ENCODE peak calls at places on chromosome X, in nine cellular contexts. R is K562; H is activated gamma-delta T cell treated with anti-CD3 and anti-CD28 coated beads, Interleukin-2, amount 50 U/mL, for 16 hours; W is T-cell; X is iris pigment epithelial cell; I is NCI-H345; J is effector memory CD8-positive, alpha-beta T cell; C is MCF 10A; U is AG20443. B is an unnamed sample.

GRCh38 chrX:115068896-115069295 is 51.5 kb upstream of the IL13RA2 start:
- DNase-seq in R (no peak), H (no peak), W (no peak), X (no peak), I (no peak), J (no peak), C (no peak), U (no peak), B (no peak)

GRCh38 chrX:30812326-30812725 is 76.7 kb downstream of the TAB3 start:
- DNase-seq in R (no peak), H (no peak), W (no peak), X (no peak), I (no peak), J (no peak), C (no peak), U (no peak), B (no peak)

GRCh38 chrX:155179343-155179997 is 36.8 kb upstream of the VBP1 start:
- DNase-seq in R (peak; percentile 10), H (no peak), W (no peak), X (peak; percentile 2), I (no peak), J (no peak), C (peak; percentile 15), U (no peak), B (no peak)

GRCh38 chrX:71515039-71515398 is 17.9 kb upstream of the OGT start:
- DNase-seq in R (no peak), H (no peak), W (no peak), X (peak; percentile 17), I (no peak), J (no peak), C (no peak), U (peak; percentile 58), B (no peak)

GRCh38 chrX:63418211-63418610 is 67.1 kb upstream of the SPIN4 start:
- DNase-seq in R (no peak), H (no peak), W (no peak), X (no peak), I (no peak), J (no peak), C (no peak), U (no peak), B (no peak)

GRCh38 chrX:131217878-131218486 is 71.1 kb downstream of the IGSF1 start:
- DNase-seq in R (no peak), H (no peak), W (no peak), X (no peak), I (no peak), J (no peak), C (no peak), U (no peak), B (no peak)

GRCh38 chrX:3348191-3348590 is 1.7 kb upstream of the MXRA5 start:
- DNase-seq in R (no peak), H (no peak), W (no peak), X (no peak), I (no peak), J (no peak), C (no peak), U (no peak), B (no peak)

GRCh38 chrX:41086627-41086932 is 1.3 kb downstream of the USP9X start:
- DNase-seq in R (peak; percentile 78), H (peak; percentile 3), W (no peak), X (no peak), I (no peak), J (no peak), C (peak; percentile 62), U (peak; percentile 27), B (no peak)

GRCh38 chrX:261167-261857 is 19.9 kb upstream of the PLCXD1 start:
- DNase-seq in R (peak; percentile 14), H (no peak), W (no peak), X (peak; percentile 28), I (no peak), J (no peak), C (no peak), U (peak; percentile 11), B (no peak)

GRCh38 chrX:81556880-81557279 is 355.0 kb downstream of the SH3BGRL start:
- DNase-seq in R (no peak), H (no peak), W (no peak), X (no peak), I (no peak), J (no peak), C (no peak), U (no peak), B (no peak)

GRCh38 chrX:111052478-111052877 is 43.5 kb upstream of the PAK3 start:
- DNase-seq in R (no peak), H (no peak), W (no peak), X (no peak), I (no peak), J (no peak), C (no peak), U (no peak), B (no peak)

B was measured in effector CD8-positive, alpha-beta T cell.